ENCODE peak calls at places on chromosomes 11 and 22, in six cellular contexts. W is SHP77, N is glutamatergic neuron, D is germinal center, Q is PC-9, V is T-helper 2 cell. S is an unnamed sample.

GRCh38 chr22:45292675-45293402 is 8.1 kb downstream of the UPK3A start:
- DNase-seq in W (no peak), N (no peak), D (no peak), Q (no peak), V (no peak), S (no peak)

GRCh38 chr11:123045101-123045500 is 16.8 kb downstream of the HSPA8 start:
- DNase-seq in W (no peak), N (no peak), D (no peak), Q (no peak), V (no peak), S (no peak)

GRCh38 chr11:34468209-34468841 is 29.6 kb downstream of the CAT start:
- DNase-seq in W (no peak), N (no peak), D (peak), Q (peak), V (no peak), S (no peak)

GRCh38 chr11:123188508-123189165 is 6.4 kb downstream of the CLMP start:
- DNase-seq in W (no peak), N (no peak), D (no peak), Q (no peak), V (no peak), S (no peak)

GRCh38 chr11:76652989-76653673 is 17.4 kb downstream of the LRRC32 start:
- DNase-seq in W (no peak), N (peak), D (no peak), Q (no peak), V (no peak), S (no peak)

GRCh38 chr11:36240746-36241295 is 48.4 kb downstream of the COMMD9 start:
- DNase-seq in W (no peak), N (no peak), D (no peak), Q (no peak), V (no peak), S (no peak)

GRCh38 chr22:46007003-46007847 is 30.3 kb upstream of the WNT7B start:
- DNase-seq in W (peak), N (no peak), D (no peak), Q (peak), V (no peak), S (no peak)

GRCh38 chr11:44444770-44445321 is 120.6 kb upstream of the CD82 start:
- DNase-seq in W (no peak), N (no peak), D (no peak), Q (no peak), V (no peak), S (no peak)

GRCh38 chr11:356610-357009 is 12.7 kb upstream of the B4GALNT4 start:
- DNase-seq in W (no peak), N (no peak), D (no peak), Q (no peak), V (no peak), S (no peak)

GRCh38 chr11:122234257-122234656 is 118.2 kb upstream of the BLID start:
- DNase-seq in W (no peak), N (no peak), D (no peak), Q (no peak), V (no peak), S (no peak)

GRCh38 chr22:35783943-35784614 is 66.4 kb downstream of the APOL5 start:
- DNase-seq in W (no peak), N (no peak), D (no peak), Q (peak), V (no peak), S (no peak)

GRCh38 chr22:17257578-17257977 is 38.3 kb upstream of the ADA2 start:
- DNase-seq in W (peak), N (peak), D (no peak), Q (no peak), V (no peak), S (no peak)